ENCODE peak calls at places on chromosome 13, in ten cellular contexts. B, Q, P, F, L, A, I, T, U and M are unnamed samples.

GRCh38 chr13:43551897-43552456 is 234.8 kb downstream of the ENOX1 start:
- DNase-seq in B (no peak), Q (no peak), P (no peak), F (no peak), L (no peak), A (no peak), I (no peak), T (no peak), U (no peak), M (no peak)

GRCh38 chr13:98393873-98394272 is 183.0 kb downstream of the STK24 start:
- DNase-seq in B (no peak), Q (no peak), P (no peak), F (no peak), L (no peak), A (no peak), I (no peak), T (no peak), U (no peak), M (no peak)

GRCh38 chr13:67117010-67117550 is 113.1 kb downstream of the PCDH9 start:
- DNase-seq in B (no peak), Q (no peak), P (no peak), F (no peak), L (no peak), A (no peak), I (no peak), T (no peak), U (no peak), M (no peak)

GRCh38 chr13:77470986-77471385 is 64.5 kb upstream of the SCEL start:
- DNase-seq in B (no peak), Q (no peak), P (no peak), F (no peak), L (no peak), A (no peak), I (no peak), T (no peak), U (no peak), M (no peak)

GRCh38 chr13:33940898-33941297 is 122.9 kb downstream of the RFC3 start:
- DNase-seq in B (peak), Q (peak), P (no peak), F (peak), L (no peak), A (no peak), I (no peak), T (no peak), U (no peak), M (no peak)

GRCh38 chr13:35760678-35761308 is 284.3 kb upstream of the MAB21L1 start:
- DNase-seq in B (no peak), Q (no peak), P (no peak), F (no peak), L (no peak), A (no peak), I (no peak), T (no peak), U (no peak), M (no peak)

GRCh38 chr13:18946738-18947137 is 234.9 kb downstream of the TUBA3C start:
- DNase-seq in B (no peak), Q (no peak), P (no peak), F (no peak), L (no peak), A (no peak), I (no peak), T (no peak), U (no peak), M (no peak)

GRCh38 chr13:28622286-28622685 is 36.6 kb upstream of the POMP start:
- DNase-seq in B (no peak), Q (no peak), P (no peak), F (peak), L (no peak), A (no peak), I (no peak), T (peak), U (no peak), M (no peak)

GRCh38 chr13:91361755-91362271 is 14.3 kb downstream of the MIR17HG start:
- DNase-seq in B (no peak), Q (no peak), P (no peak), F (no peak), L (no peak), A (no peak), I (no peak), T (no peak), U (no peak), M (no peak)

GRCh38 chr13:94390881-94391280 is 88.6 kb downstream of the DCT start:
- DNase-seq in B (no peak), Q (no peak), P (no peak), F (no peak), L (no peak), A (no peak), I (no peak), T (no peak), U (no peak), M (no peak)

GRCh38 chr13:113493315-113493951 is 2.9 kb upstream of the DCUN1D2 start:
- DNase-seq in B (peak), Q (no peak), P (no peak), F (no peak), L (peak), A (peak), I (peak), T (no peak), U (no peak), M (no peak)

GRCh38 chr13:109758937-109759480 is 27.4 kb downstream of the IRS2 start:
- DNase-seq in B (no peak), Q (no peak), P (no peak), F (no peak), L (no peak), A (no peak), I (no peak), T (no peak), U (no peak), M (no peak)

GRCh38 chr13:112714772-112715569 is 25.1 kb downstream of the ATP11A start:
- DNase-seq in B (no peak), Q (peak), P (no peak), F (no peak), L (no peak), A (no peak), I (no peak), T (no peak), U (no peak), M (no peak)

GRCh38 chr13:25276748-25277147 is 10.5 kb downstream of the MTMR6 start:
- DNase-seq in B (peak), Q (no peak), P (no peak), F (no peak), L (no peak), A (peak), I (peak), T (no peak), U (no peak), M (peak)

GRCh38 chr13:23020246-23020843 is 160.4 kb upstream of the SGCG start:
- DNase-seq in B (peak), Q (peak), P (peak), F (peak), L (peak), A (peak), I (peak), T (no peak), U (peak), M (peak)

GRCh38 chr13:44759723-44760360 is 183.7 kb upstream of the TSC22D1 start:
- DNase-seq in B (no peak), Q (no peak), P (no peak), F (no peak), L (no peak), A (no peak), I (peak), T (peak), U (no peak), M (no peak)

GRCh38 chr13:100543872-100544602 is 44.6 kb downstream of the GGACT start:
- DNase-seq in B (no peak), Q (no peak), P (no peak), F (no peak), L (no peak), A (no peak), I (no peak), T (no peak), U (no peak), M (no peak)

GRCh38 chr13:99218545-99218944 is 17.9 kb downstream of the UBAC2 start:
- DNase-seq in B (no peak), Q (no peak), P (no peak), F (no peak), L (no peak), A (no peak), I (no peak), T (peak), U (no peak), M (no peak)

GRCh38 chr13:19597523-19597922 is 35.9 kb upstream of the MPHOSPH8 start:
- DNase-seq in B (peak), Q (no peak), P (no peak), F (no peak), L (no peak), A (peak), I (peak), T (no peak), U (no peak), M (no peak)

GRCh38 chr13:69997061-69997460 is 110.6 kb upstream of the ATXN8OS start:
- DNase-seq in B (no peak), Q (no peak), P (no peak), F (no peak), L (no peak), A (no peak), I (no peak), T (no peak), U (no peak), M (no peak)

GRCh38 chr13:43942301-43942700 is 62.6 kb downstream of the LACC1 start:
- DNase-seq in B (no peak), Q (no peak), P (no peak), F (no peak), L (no peak), A (no peak), I (peak), T (no peak), U (no peak), M (no peak)

GRCh38 chr13:68027311-68027710 is 797.2 kb upstream of the PCDH9 start:
- DNase-seq in B (no peak), Q (no peak), P (no peak), F (no peak), L (no peak), A (no peak), I (no peak), T (no peak), U (no peak), M (no peak)

GRCh38 chr13:48801255-48801654 is 147.5 kb downstream of the CYSLTR2 start:
- DNase-seq in B (peak), Q (no peak), P (no peak), F (no peak), L (peak), A (peak), I (no peak), T (no peak), U (no peak), M (no peak)

GRCh38 chr13:112849500-112849899 is 119.5 kb upstream of the MCF2L start:
- DNase-seq in B (peak), Q (no peak), P (peak), F (no peak), L (no peak), A (no peak), I (peak), T (no peak), U (no peak), M (no peak)

GRCh38 chr13:113272791-113273190 is 24.2 kb upstream of the LAMP1 start:
- DNase-seq in B (no peak), Q (no peak), P (no peak), F (no peak), L (no peak), A (no peak), I (no peak), T (no peak), U (no peak), M (no peak)

GRCh38 chr13:61192826-61193225 is 222.8 kb downstream of the PCDH20 start:
- DNase-seq in B (no peak), Q (no peak), P (no peak), F (no peak), L (no peak), A (no peak), I (no peak), T (no peak), U (no peak), M (no peak)

GRCh38 chr13:104737713-104738112 is 1671.5 kb upstream of the SLC10A2 start:
- DNase-seq in B (peak), Q (no peak), P (no peak), F (no peak), L (no peak), A (no peak), I (no peak), T (no peak), U (no peak), M (no peak)

GRCh38 chr13:74102691-74103090 is 31.5 kb downstream of the KLF12 start:
- DNase-seq in B (no peak), Q (no peak), P (no peak), F (no peak), L (no peak), A (no peak), I (no peak), T (no peak), U (no peak), M (no peak)

GRCh38 chr13:72643339-72643989 is 84.0 kb downstream of the MZT1 start:
- DNase-seq in B (peak), Q (peak), P (peak), F (no peak), L (no peak), A (no peak), I (peak), T (peak), U (peak), M (peak)

GRCh38 chr13:75946746-75947397 is 310.7 kb downstream of the LMO7 start:
- DNase-seq in B (no peak), Q (no peak), P (no peak), F (peak), L (no peak), A (no peak), I (no peak), T (no peak), U (no peak), M (no peak)

GRCh38 chr13:112900691-112901091 is 68.3 kb upstream of the MCF2L start:
- DNase-seq in B (no peak), Q (no peak), P (no peak), F (no peak), L (no peak), A (no peak), I (no peak), T (no peak), U (no peak), M (no peak)

GRCh38 chr13:52353116-52353718 is 52.8 kb downstream of the THSD1 start:
- DNase-seq in B (peak), Q (no peak), P (no peak), F (no peak), L (peak), A (no peak), I (no peak), T (no peak), U (no peak), M (no peak)

GRCh38 chr13:99228737-99229691 is 28.4 kb downstream of the UBAC2 start:
- DNase-seq in B (peak), Q (no peak), P (no peak), F (no peak), L (peak), A (peak), I (peak), T (no peak), U (peak), M (peak)

GRCh38 chr13:40993987-40994386 is 25.1 kb downstream of the ELF1 start:
- DNase-seq in B (no peak), Q (no peak), P (no peak), F (no peak), L (no peak), A (no peak), I (peak), T (no peak), U (no peak), M (no peak)
- TF ChIP-seq CTCF in B (no peak), Q (no peak), P (no peak), F (no peak), L (no peak), A (no peak), I (no peak), T (no peak), U (no peak), M (no peak)

GRCh38 chr13:111040821-111041220 is 74.3 kb upstream of the ARHGEF7 start:
- DNase-seq in B (no peak), Q (no peak), P (no peak), F (no peak), L (no peak), A (no peak), I (no peak), T (no peak), U (no peak), M (no peak)

GRCh38 chr13:111037838-111038397 is 77.2 kb upstream of the ARHGEF7 start:
- DNase-seq in B (peak), Q (no peak), P (no peak), F (no peak), L (no peak), A (no peak), I (no peak), T (no peak), U (no peak), M (no peak)

GRCh38 chr13:111042661-111043226 is 72.4 kb upstream of the ARHGEF7 start:
- DNase-seq in B (no peak), Q (no peak), P (no peak), F (no peak), L (no peak), A (no peak), I (no peak), T (no peak), U (no peak), M (no peak)

GRCh38 chr13:111038887-111039286 is 76.2 kb upstream of the ARHGEF7 start:
- DNase-seq in B (no peak), Q (no peak), P (no peak), F (no peak), L (no peak), A (no peak), I (no peak), T (no peak), U (no peak), M (no peak)

DNA sequence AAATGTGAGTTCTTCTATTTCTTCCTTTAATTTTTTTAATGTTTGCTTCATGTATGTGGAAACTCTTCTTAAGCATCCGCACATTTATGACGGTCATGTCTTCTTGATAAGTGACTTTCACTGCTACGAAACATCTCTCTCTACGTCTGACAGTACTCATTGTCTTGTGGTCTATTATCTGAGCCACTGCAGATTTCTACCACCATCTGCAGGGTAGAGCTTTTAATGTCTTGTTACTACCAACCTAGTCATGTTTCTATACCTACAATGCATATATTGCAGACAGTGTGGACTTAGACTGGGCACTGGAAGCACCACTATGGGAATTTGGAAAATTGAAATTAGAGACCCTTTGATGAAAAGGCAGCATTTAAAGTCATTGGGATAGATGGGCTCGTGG is 75.4 kb upstream of the ARHGEF7 start:
- DNase-seq in B (no peak), Q (no peak), P (no peak), F (no peak), L (no peak), A (no peak), I (no peak), T (no peak), U (no peak), M (no peak)
- TF ChIP-seq CTCF in B (no peak), Q (no peak), P (no peak), F (no peak), L (no peak), A (no peak), I (no peak), T (no peak), U (no peak), M (no peak)

DNA sequence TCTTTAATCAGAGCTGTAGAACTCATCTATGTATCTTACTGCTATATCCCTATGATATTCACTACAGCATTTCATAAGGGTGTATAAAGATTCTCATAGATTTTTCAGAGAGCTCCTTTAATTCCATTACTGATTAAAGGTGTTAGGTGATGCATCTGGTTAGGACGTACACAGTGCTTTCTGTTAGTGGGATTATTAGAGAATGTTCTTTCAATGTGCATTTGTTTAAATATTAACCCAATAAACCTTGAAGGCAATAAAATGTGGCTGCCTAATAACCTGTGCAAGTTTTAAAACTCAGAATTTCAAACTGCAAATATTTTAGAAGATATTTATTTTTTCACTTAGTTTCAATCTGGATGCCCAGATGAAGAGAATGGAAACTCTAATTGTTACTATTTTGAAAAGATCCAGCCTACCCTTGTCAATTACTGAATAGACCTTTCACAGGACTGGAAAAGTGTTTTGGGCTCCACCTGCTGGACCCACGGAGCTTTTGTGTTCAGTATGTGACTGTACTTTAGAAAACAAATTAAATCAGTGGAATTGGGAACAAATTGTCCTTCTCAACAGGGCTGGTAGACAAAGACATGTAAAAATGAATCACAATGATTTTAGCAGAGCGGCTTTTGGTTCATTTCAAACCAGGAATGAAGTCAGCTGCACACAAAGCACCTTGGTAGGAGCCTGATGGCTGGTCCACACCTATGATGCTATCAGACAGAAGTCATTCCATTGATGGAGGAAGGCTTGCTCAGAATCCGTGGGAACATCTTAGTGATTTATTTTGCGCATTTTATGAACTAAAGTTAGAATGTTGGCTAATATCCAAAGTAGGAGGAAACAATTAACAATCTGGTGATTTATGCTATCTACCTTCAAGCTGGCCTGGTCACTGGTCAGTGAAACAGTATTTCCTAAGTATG is 89.5 kb upstream of the RAP2A start:
- DNase-seq in B (peak), Q (peak), P (peak), F (peak), L (no peak), A (peak), I (peak), T (peak), U (peak), M (peak)
- TF ChIP-seq CTCF in B (peak), Q (no peak), P (peak), F (no peak), L (peak), A (peak), I (peak), T (peak), U (peak), M (peak)

GRCh38 chr13:27170221-27170520 is 1.4 kb downstream of the USP12 start:
- DNase-seq in B (peak), Q (no peak), P (no peak), F (no peak), L (no peak), A (peak), I (peak), T (no peak), U (peak), M (no peak)

GRCh38 chr13:27171244-27171829 is at the start of gene USP12:
- DNase-seq in B (peak), Q (peak), P (peak), F (no peak), L (no peak), A (no peak), I (no peak), T (peak), U (peak), M (peak)

GRCh38 chr13:27170521-27171243 is 929 bp downstream of the USP12 start:
- DNase-seq in B (no peak), Q (peak), P (peak), F (no peak), L (no peak), A (no peak), I (peak), T (peak), U (peak), M (peak)

GRCh38 chr13:27168870-27169525 is 2.6 kb downstream of the USP12 start:
- DNase-seq in B (peak), Q (no peak), P (no peak), F (no peak), L (no peak), A (no peak), I (peak), T (no peak), U (no peak), M (no peak)

GRCh38 chr13:27168086-27168485 is 3.5 kb downstream of the USP12 start:
- DNase-seq in B (no peak), Q (no peak), P (no peak), F (no peak), L (no peak), A (no peak), I (no peak), T (no peak), U (no peak), M (no peak)
- TF ChIP-seq CTCF in B (no peak), Q (no peak), P (no peak), F (no peak), L (no peak), A (no peak), I (no peak), T (no peak), U (no peak), M (no peak)

GRCh38 chr13:107209811-107210210 is 641.9 kb upstream of the ARGLU1 start:
- DNase-seq in B (peak), Q (no peak), P (no peak), F (no peak), L (peak), A (no peak), I (peak), T (no peak), U (no peak), M (no peak)

GRCh38 chr13:107208889-107209288 is 641.0 kb upstream of the ARGLU1 start:
- DNase-seq in B (no peak), Q (no peak), P (no peak), F (no peak), L (no peak), A (no peak), I (no peak), T (no peak), U (no peak), M (no peak)

GRCh38 chr13:107210216-107211010 is 642.5 kb upstream of the ARGLU1 start:
- DNase-seq in B (peak), Q (no peak), P (no peak), F (no peak), L (peak), A (no peak), I (no peak), T (no peak), U (no peak), M (no peak)

GRCh38 chr13:107216046-107216715 is 648.2 kb upstream of the ARGLU1 start:
- DNase-seq in B (no peak), Q (no peak), P (peak), F (no peak), L (no peak), A (no peak), I (no peak), T (no peak), U (no peak), M (no peak)

GRCh38 chr13:107211073-107211472 is 643.1 kb upstream of the ARGLU1 start:
- DNase-seq in B (peak), Q (peak), P (peak), F (peak), L (peak), A (peak), I (peak), T (peak), U (peak), M (peak)
- TF ChIP-seq CTCF in B (peak), Q (peak), P (peak), F (no peak), L (peak), A (peak), I (peak), T (peak), U (peak), M (peak)